ENCODE peak calls at places on chromosomes 3 and 15, in ten cellular contexts. Z is tibial nerve, V is HCT116, T is heart left ventricle, A is A549, L is stomach, O is ovary, K is right lobe of liver, I is prostate gland, U is Peyer's patch. F is an unnamed sample.

GRCh38 chr3:126378341-126378751 is 16.4 kb upstream of the CFAP100 start:
- DNase-seq in Z (no peak), V (no peak), T (no peak), A (no peak), L (no peak), O (no peak), K (peak), I (no peak), U (peak), F (no peak)

GRCh38 chr3:55708921-55709320 is 221.8 kb upstream of the WNT5A start:
- DNase-seq in Z (no peak), V (no peak), T (no peak), A (no peak), L (no peak), O (no peak), K (no peak), I (no peak), U (no peak), F (no peak)

GRCh38 chr3:131036200-131036816 is 9.6 kb downstream of the NEK11 start:
- DNase-seq in Z (no peak), V (no peak), T (no peak), A (peak), L (no peak), O (no peak), K (no peak), I (no peak), U (no peak), F (no peak)

GRCh38 chr3:139518926-139519842 is 20.4 kb downstream of the RBP1 start:
- DNase-seq in Z (no peak), V (no peak), T (no peak), A (no peak), L (no peak), O (no peak), K (no peak), I (no peak), U (no peak), F (no peak)

GRCh38 chr3:63508305-63508704 is 144.2 kb upstream of the SNTN start:
- DNase-seq in Z (no peak), V (no peak), T (no peak), A (peak), L (no peak), O (no peak), K (no peak), I (no peak), U (no peak), F (no peak)

GRCh38 chr3:36124118-36124796 is 256.0 kb upstream of the STAC start:
- DNase-seq in Z (no peak), V (peak), T (no peak), A (peak), L (no peak), O (no peak), K (peak), I (no peak), U (no peak), F (peak)

GRCh38 chr15:59657635-59658125 is 365 bp upstream of the GTF2A2 start:
- DNase-seq in Z (no peak), V (no peak), T (no peak), A (no peak), L (no peak), O (peak), K (no peak), I (no peak), U (no peak), F (no peak)

GRCh38 chr15:66800584-66801235 is 98.7 kb downstream of the SMAD6 start:
- DNase-seq in Z (no peak), V (no peak), T (no peak), A (peak), L (no peak), O (no peak), K (no peak), I (no peak), U (no peak), F (peak)

GRCh38 chr3:108804437-108804836 is 18.1 kb upstream of the TRAT1 start:
- DNase-seq in Z (no peak), V (no peak), T (no peak), A (no peak), L (no peak), O (no peak), K (no peak), I (no peak), U (no peak), F (no peak)

GRCh38 chr15:64948916-64949315 is 37.2 kb downstream of the ANKDD1A start:
- DNase-seq in Z (no peak), V (no peak), T (no peak), A (no peak), L (no peak), O (no peak), K (no peak), I (no peak), U (no peak), F (no peak)

GRCh38 chr3:147412917-147413711 is 3.9 kb downstream of the ZIC1 start:
- DNase-seq in Z (no peak), V (no peak), T (no peak), A (no peak), L (no peak), O (no peak), K (no peak), I (no peak), U (no peak), F (peak)

GRCh38 chr3:54122802-54123537 is 618 bp downstream of the CACNA2D3 start:
- DNase-seq in Z (no peak), V (no peak), T (no peak), A (no peak), L (no peak), O (peak), K (no peak), I (no peak), U (no peak), F (peak)

GRCh38 chr15:74417670-74418069 is 16.1 kb downstream of the SEMA7A start:
- DNase-seq in Z (no peak), V (no peak), T (no peak), A (no peak), L (no peak), O (no peak), K (no peak), I (no peak), U (no peak), F (no peak)

GRCh38 chr3:140394488-140395133 is 283.3 kb upstream of the TRIM42 start:
- DNase-seq in Z (no peak), V (no peak), T (no peak), A (no peak), L (no peak), O (no peak), K (no peak), I (no peak), U (no peak), F (no peak)

GRCh38 chr3:107217161-107217560 is 160.1 kb upstream of the CCDC54 start:
- DNase-seq in Z (no peak), V (peak), T (no peak), A (peak), L (no peak), O (no peak), K (no peak), I (no peak), U (no peak), F (no peak)

GRCh38 chr3:41198526-41198925 is 779 bp upstream of the CTNNB1 start:
- DNase-seq in Z (peak), V (no peak), T (peak), A (no peak), L (peak), O (peak), K (peak), I (peak), U (no peak), F (peak)

GRCh38 chr15:47673343-47673761 is 44.0 kb upstream of the SEMA6D start:
- DNase-seq in Z (no peak), V (no peak), T (no peak), A (no peak), L (no peak), O (no peak), K (no peak), I (no peak), U (no peak), F (peak)

GRCh38 chr3:78880588-78881461 is 887.0 kb downstream of the ROBO1 start:
- DNase-seq in Z (no peak), V (no peak), T (no peak), A (no peak), L (no peak), O (no peak), K (no peak), I (no peak), U (no peak), F (no peak)

DNA sequence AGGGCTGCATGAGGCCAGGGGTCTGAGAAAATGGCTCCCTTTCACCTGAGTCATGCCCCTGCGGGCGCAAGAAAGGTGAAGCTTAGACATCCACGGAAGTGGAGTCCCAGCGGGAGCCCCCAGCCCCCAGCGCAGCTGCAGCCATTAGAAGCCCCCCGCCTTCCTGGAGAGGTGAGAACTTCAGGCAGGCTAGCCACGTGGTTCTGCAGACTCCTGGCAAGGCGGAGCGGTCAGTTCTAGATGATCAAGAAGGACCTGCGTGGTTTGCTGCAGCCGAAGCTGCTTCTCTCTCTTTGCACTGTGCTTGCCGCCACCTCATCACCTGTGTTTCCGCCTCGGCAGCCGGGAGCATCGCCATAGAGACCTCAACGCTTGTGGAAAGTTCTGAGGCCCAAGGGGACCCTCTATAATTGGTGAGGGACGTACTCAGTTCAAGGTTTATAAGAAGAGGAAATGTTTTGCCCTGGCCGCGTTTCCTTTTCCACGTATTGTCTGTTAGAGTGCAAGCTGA is 15.8 kb upstream of the KCNMB3 start:
- DNase-seq in Z (no peak), V (no peak), T (peak), A (no peak), L (no peak), O (no peak), K (no peak), I (no peak), U (no peak), F (no peak)
- H3K27ac ChIP-seq in Z (no peak), V (no peak), T (no peak), A (no peak), L (no peak), O (no peak), K (no peak), I (no peak), U (no peak), F (no peak)

GRCh38 chr3:153615863-153616262 is 453.8 kb downstream of the RAP2B start:
- DNase-seq in Z (no peak), V (no peak), T (no peak), A (no peak), L (no peak), O (no peak), K (no peak), I (no peak), U (no peak), F (no peak)

GRCh38 chr3:153614131-153614530 is 452.1 kb downstream of the RAP2B start:
- DNase-seq in Z (no peak), V (no peak), T (no peak), A (no peak), L (no peak), O (no peak), K (no peak), I (no peak), U (no peak), F (no peak)

DNA sequence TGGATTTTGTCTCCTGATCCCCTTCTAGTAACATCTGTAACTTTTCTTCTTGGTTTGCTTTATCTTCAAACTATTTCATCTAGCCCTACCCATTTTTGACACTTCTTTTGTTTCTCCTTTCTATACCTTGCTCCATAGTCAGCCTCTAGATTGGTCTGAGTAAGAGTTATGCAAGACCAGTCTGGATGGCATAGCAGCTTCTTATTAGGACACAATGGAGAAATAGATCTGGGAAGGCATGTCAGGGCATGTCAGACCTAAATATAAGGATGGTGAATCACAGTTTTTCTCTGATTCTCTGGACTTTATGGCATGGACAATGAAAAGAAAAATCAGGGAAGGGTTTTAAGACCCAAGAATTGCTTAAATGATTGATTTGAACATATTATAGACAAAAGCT is 452.5 kb downstream of the RAP2B start:
- DNase-seq in Z (no peak), V (peak), T (no peak), A (peak), L (no peak), O (no peak), K (no peak), I (no peak), U (no peak), F (no peak)
- H3K4me3 ChIP-seq in Z (no peak), V (no peak), T (no peak), A (no peak), L (no peak), O (no peak), K (no peak), I (no peak), U (no peak), F (no peak)

GRCh38 chr3:113531826-113532697 is at the start of gene SIDT1:
- DNase-seq in Z (no peak), V (no peak), T (no peak), A (peak), L (peak), O (peak), K (peak), I (peak), U (peak), F (peak)

GRCh38 chr3:113532698-113533533 is 561 bp downstream of the SIDT1 start:
- DNase-seq in Z (no peak), V (no peak), T (no peak), A (peak), L (peak), O (peak), K (no peak), I (peak), U (peak), F (peak)

GRCh38 chr3:113535898-113536297 is 3.5 kb downstream of the SIDT1 start:
- DNase-seq in Z (no peak), V (no peak), T (no peak), A (peak), L (no peak), O (no peak), K (no peak), I (no peak), U (no peak), F (no peak)

GRCh38 chr3:113534365-113534764 is 2.0 kb downstream of the SIDT1 start:
- DNase-seq in Z (no peak), V (no peak), T (no peak), A (no peak), L (no peak), O (no peak), K (no peak), I (no peak), U (no peak), F (no peak)

GRCh38 chr3:113533534-113533892 is 1.2 kb downstream of the SIDT1 start:
- DNase-seq in Z (no peak), V (no peak), T (no peak), A (no peak), L (no peak), O (no peak), K (no peak), I (no peak), U (no peak), F (no peak)
- TF ChIP-seq POLR2A in Z (no peak), V (no peak), T (no peak), A (no peak), L (no peak), O (no peak), K (no peak), I (no peak), U (no peak), F (no peak)

DNA sequence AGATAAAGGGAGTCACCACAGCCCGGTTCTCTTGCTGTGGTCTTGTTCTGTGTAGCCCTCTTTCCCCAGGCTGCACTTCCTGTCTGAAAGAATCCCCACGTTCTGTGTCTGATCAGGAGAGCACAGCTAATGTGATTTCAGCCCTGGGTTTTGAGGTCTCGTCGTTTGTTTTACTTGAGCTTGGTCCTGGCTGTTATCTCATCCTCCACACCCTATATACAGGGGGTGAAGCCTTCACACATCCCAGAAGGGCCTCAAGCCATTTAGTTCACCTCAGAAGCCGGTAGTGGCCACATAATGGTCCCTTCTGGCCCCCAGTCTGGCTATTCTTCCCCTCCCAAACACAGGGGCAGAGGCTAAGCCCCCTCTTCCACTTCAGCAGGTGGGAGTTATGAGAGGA is 115.6 kb downstream of the PDE8A start:
- DNase-seq in Z (no peak), V (no peak), T (no peak), A (no peak), L (no peak), O (no peak), K (no peak), I (no peak), U (no peak), F (no peak)
- H3K27ac ChIP-seq in Z (no peak), V (no peak), T (no peak), A (no peak), L (no peak), O (no peak), K (no peak), I (no peak), U (no peak), F (no peak)

GRCh38 chr3:15107075-15107947 is 8.4 kb upstream of the RBSN start:
- DNase-seq in Z (no peak), V (no peak), T (no peak), A (no peak), L (no peak), O (no peak), K (peak), I (no peak), U (no peak), F (no peak)
- H3K4me3 ChIP-seq in Z (no peak), V (no peak), T (no peak), A (no peak), L (no peak), O (no peak), K (no peak), I (no peak), U (no peak), F (no peak)

DNA sequence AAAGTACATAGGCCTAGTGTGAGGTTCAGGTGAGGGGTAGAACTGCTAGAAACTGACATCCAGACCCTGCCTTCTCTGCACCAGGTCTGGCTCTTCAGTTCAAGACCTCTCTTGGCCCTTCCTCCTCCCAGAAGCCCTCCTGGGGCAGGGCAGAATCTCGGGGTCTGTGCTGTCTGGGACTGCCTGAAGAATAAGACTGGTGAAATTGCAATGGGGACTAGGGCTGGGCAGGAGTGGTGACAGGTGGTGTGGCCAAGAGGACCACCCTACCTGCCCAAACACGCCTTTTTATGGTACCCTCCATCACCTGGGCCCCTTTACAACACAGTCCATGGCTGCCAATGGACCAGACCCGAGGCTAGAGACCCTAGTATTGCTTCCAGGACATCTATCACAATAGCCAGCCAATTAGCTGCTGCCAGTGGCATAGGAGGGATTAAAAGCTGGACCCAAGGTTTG is 1.5 kb upstream of the NCKIPSD start:
- DNase-seq in Z (no peak), V (no peak), T (no peak), A (no peak), L (no peak), O (no peak), K (no peak), I (no peak), U (no peak), F (no peak)
- TF ChIP-seq POLR2A in Z (no peak), V (no peak), T (no peak), A (no peak), L (no peak), O (no peak), K (no peak), I (no peak), U (no peak), F (no peak)

DNA sequence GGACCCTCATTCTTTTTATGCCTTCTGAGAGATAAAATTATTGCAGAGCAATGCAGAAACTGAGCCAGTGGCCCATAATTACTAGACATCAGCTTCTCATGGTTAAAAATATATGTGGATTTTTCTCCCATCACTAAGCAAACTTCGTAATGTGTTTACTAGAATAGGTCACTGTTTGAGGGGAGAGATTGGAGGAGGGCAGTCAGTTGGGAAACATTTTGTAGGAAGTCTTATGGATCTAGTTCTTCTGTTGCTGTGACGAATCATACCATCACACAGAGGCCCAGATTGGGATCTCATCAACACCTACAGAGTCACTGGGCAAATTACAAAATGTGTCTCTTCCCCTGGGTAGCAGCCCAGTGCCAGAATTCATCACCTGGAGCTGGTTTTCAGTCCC is 81.4 kb downstream of the PDE8A start:
- DNase-seq in Z (no peak), V (no peak), T (no peak), A (no peak), L (no peak), O (no peak), K (no peak), I (no peak), U (no peak), F (no peak)
- H3K27ac ChIP-seq in Z (no peak), V (no peak), T (no peak), A (peak), L (no peak), O (no peak), K (no peak), I (no peak), U (no peak), F (no peak)